ENCODE peak calls at places on chromosomes 13 and 19, in ten cellular contexts. D is IMR-90, S is colonic mucosa, Y is tibial artery, M is coronary artery, X is thyroid gland, C is AG04450, Q is lung, O is upper lobe of right lung, N is astrocyte. G is an unnamed sample.

GRCh38 chr19:33194884-33195710 is 967 bp downstream of the LRP3 start:
- DNase-seq in Q (no peak), C (no peak), M (no peak), D (peak; percentile 48), O (peak; percentile 69), X (peak; percentile 36), Y (no peak), N (no peak), S (peak; percentile 34), G (no peak)

GRCh38 chr19:17526922-17527321 is 15.5 kb downstream of the PGLS start:
- DNase-seq in C (no peak), N (no peak), S (no peak), O (no peak), M (no peak), Q (no peak), X (no peak), D (no peak), Y (no peak), G (no peak)

GRCh38 chr19:37217533-37217854 is 520 bp upstream of the ZNF383 start:
- DNase-seq in O (no peak), M (no peak), N (no peak), C (no peak), S (no peak), D (no peak), Q (no peak), X (no peak), Y (no peak), G (no peak)

GRCh38 chr13:109779876-109780516 is 6.4 kb downstream of the IRS2 start:
- DNase-seq in Q (no peak), C (no peak), N (no peak), Y (no peak), X (no peak), O (no peak), S (no peak), M (no peak), D (no peak), G (no peak)

GRCh38 chr13:43804461-43805070 is 17.8 kb upstream of the ENOX1 start:
- DNase-seq in O (no peak), M (no peak), Q (no peak), Y (no peak), C (peak; percentile 44), S (peak; percentile 24), X (no peak), N (peak; percentile 44), D (peak; percentile 78), G (peak; percentile 66)

GRCh38 chr19:45913874-45914830 is at the start of gene NANOS2:
- DNase-seq in Y (no peak), D (no peak), X (no peak), C (no peak), M (no peak), S (no peak), O (no peak), Q (no peak), N (no peak), G (no peak)

GRCh38 chr19:1169921-1170885 is 3.9 kb downstream of the SBNO2 start:
- DNase-seq in S (no peak), Y (no peak), X (no peak), Q (no peak), C (peak; percentile 93), O (peak; percentile 69), N (peak; percentile 51), M (no peak), D (peak; percentile 83), G (peak; percentile 53)

GRCh38 chr19:42010245-42011126 is 16.5 kb upstream of the ATP1A3 start:
- DNase-seq in N (no peak), Y (no peak), D (peak; percentile 60), O (no peak), C (no peak), M (no peak), Q (no peak), X (no peak), S (no peak), G (no peak)

GRCh38 chr19:19137556-19138109 is 645 bp downstream of the TMEM161A start:
- DNase-seq in S (no peak), Q (no peak), O (no peak), Y (no peak), C (no peak), X (peak; percentile 22), D (no peak), M (no peak), N (no peak), G (no peak)

GRCh38 chr13:108115739-108116138 is 99.6 kb downstream of the LIG4 start:
- DNase-seq in M (no peak), X (no peak), N (no peak), Y (no peak), D (no peak), S (no peak), O (no peak), Q (no peak), C (no peak), G (no peak)

GRCh38 chr13:31431722-31432137 is 232.0 kb downstream of the B3GLCT start:
- DNase-seq in X (peak; percentile 41), Y (no peak), C (no peak), Q (no peak), S (peak; percentile 46), N (peak; percentile 6), O (no peak), M (no peak), D (peak; percentile 28), G (peak; percentile 9)

GRCh38 chr13:26561636-26562537 is 4.4 kb downstream of the WASF3 start:
- DNase-seq in D (peak; percentile 84), Y (no peak), C (peak; percentile 20), M (no peak), N (peak; percentile 74), Q (peak; percentile 31), S (no peak), O (no peak), X (no peak), G (no peak)

GRCh38 chr19:45754323-45754722 is 14.7 kb downstream of the SIX5 start:
- DNase-seq in Y (no peak), C (no peak), X (no peak), N (no peak), D (no peak), Q (no peak), S (no peak), M (no peak), O (no peak), G (no peak)

GRCh38 chr19:44050740-44051653 is 839 bp upstream of the ZNF223 start:
- DNase-seq in N (no peak), C (no peak), M (no peak), X (peak; percentile 33), O (no peak), D (no peak), S (peak; percentile 58), Y (no peak), Q (no peak), G (no peak)

GRCh38 chr13:21849323-21849722 is 178.4 kb downstream of the FGF9 start:
- DNase-seq in N (no peak), O (no peak), Q (no peak), Y (no peak), M (no peak), D (peak; percentile 43), C (no peak), X (no peak), S (no peak), G (no peak)

DNA sequence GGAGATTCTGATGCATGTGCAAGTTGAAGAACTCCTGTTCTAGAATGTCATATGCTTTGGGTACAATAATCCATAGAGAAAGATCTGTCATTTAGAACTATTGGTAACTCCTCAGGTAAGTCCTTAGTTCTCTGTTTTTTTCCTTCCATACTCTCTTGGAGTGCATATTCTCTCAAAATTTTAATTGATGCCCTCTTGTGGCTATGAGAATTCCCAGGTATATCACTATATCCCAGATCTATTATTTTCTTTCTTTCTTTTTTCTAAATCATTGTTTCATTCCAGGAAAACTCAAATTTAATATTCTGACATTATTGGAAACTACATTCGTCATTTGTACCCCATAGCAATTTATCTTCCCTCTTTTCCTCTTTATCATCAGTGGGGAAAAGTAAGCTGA is 485.4 kb downstream of the KLF5 start:
- DNase-seq in Q (no peak), Y (no peak), S (no peak), N (no peak), D (no peak), X (no peak), M (no peak), C (no peak), O (no peak), G (no peak)
- H3K27ac ChIP-seq in Q (no peak overlapping the region), Y (no peak overlapping the region), S (no peak overlapping the region), N (no peak overlapping the region), D (no peak overlapping the region), X (no peak overlapping the region), M (no peak overlapping the region), C (no peak overlapping the region), O (no peak overlapping the region), G (no peak overlapping the region)

GRCh38 chr19:16495982-16496612 is at the start of the genes C19orf44 and CALR3:
- DNase-seq in M (peak; percentile 99), Y (peak; percentile 99), C (peak; percentile 96), Q (peak; percentile 99), X (peak; percentile 99), N (peak; percentile 95), D (peak; percentile 98), O (peak; percentile 99), S (peak; percentile 99), G (peak; percentile 99)
- TF ChIP-seq CTCF in M (no peak), Y (peak; percentile 39), C (no peak), Q (no peak), X (peak; percentile 3), N (no peak), D (peak; percentile 15), O (peak; percentile 14), S (no peak), G (no peak)

GRCh38 chr19:40525234-40526051 is 51.2 kb upstream of the SHKBP1 start:
- DNase-seq in Y (no peak), D (no peak), C (no peak), N (no peak), M (no peak), S (no peak), Q (no peak), X (no peak), O (no peak), G (no peak)
- H3K27ac ChIP-seq in Y (no peak overlapping the region), D (no peak overlapping the region), C (no peak overlapping the region), N (no peak overlapping the region), M (no peak overlapping the region), S (no peak overlapping the region), Q (no peak overlapping the region), X (no peak overlapping the region), O (no peak overlapping the region), G (no peak overlapping the region)

GRCh38 chr19:14366529-14366928 is 14.7 kb upstream of the ADGRE5 start:
- DNase-seq in O (peak; percentile 91), N (peak; percentile 35), C (no peak), Y (no peak), M (no peak), X (peak; percentile 76), Q (peak; percentile 95), D (peak; percentile 68), S (peak; percentile 95), G (peak; percentile 72)

GRCh38 chr19:14363203-14364097 is 17.8 kb upstream of the ADGRE5 start:
- DNase-seq in C (no peak), D (peak; percentile 42), O (peak; percentile 91), X (peak; percentile 56), S (peak; percentile 71), N (peak; percentile 48), Q (peak; percentile 72), M (peak; percentile 91), Y (peak; percentile 93), G (peak; percentile 16)

GRCh38 chr19:14367016-14367415 is 14.2 kb upstream of the ADGRE5 start:
- DNase-seq in C (no peak), O (no peak), Y (no peak), N (no peak), D (no peak), Q (no peak), M (no peak), S (no peak), X (no peak), G (no peak)

DNA sequence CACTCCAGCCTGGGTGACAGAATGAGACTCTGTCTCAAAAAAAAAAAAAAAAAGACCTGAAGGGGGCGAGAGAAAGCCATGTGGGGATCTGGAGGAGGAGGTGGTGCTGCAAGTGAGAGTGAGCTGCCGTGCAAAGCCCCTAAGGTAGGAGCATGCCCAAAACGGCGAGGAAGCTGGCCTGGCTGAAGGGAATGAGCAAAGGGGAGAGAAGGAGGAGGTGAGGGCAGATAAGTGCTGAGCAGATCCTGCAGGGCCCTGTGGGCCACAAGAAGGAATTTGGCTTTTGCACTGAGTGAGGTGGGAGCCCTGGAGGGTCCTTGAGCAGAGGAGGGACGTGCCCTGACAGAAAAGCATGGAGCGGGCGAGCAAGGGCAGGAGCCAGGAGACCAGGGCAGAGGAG is 19.4 kb upstream of the ADGRE5 start:
- DNase-seq in D (no peak), Y (no peak), N (no peak), M (no peak), X (no peak), Q (no peak), O (no peak), C (no peak), S (no peak), G (no peak)
- TF ChIP-seq CTCF in D (no peak), Y (peak; percentile 42), N (no peak), M (no peak), X (no peak), Q (no peak), O (peak; percentile 9), C (peak; percentile 17), S (no peak), G (no peak)